ENCODE peak calls at places on chromosomes 16 and 17, in eight cellular contexts. D is GM23248; S is activated naive CD8-positive, alpha-beta T cell treated with anti-CD3 and anti-CD28 coated beads, Interleukin-2, amount 50 U/mL, for 24 hours; B is NCI-H345; P is C1 segment of cervical spinal cord; O is HT1080; T is HFFc6; Y is sciatic nerve. R is an unnamed sample.

GRCh38 chr16:81843243-81843582 is 64.1 kb downstream of the PLCG2 start:
- DNase-seq in D (peak; percentile 14), S (no peak), B (no peak), P (no peak), O (no peak), T (no peak), Y (no peak), R (no peak)

GRCh38 chr17:17921192-17922082 is 50.8 kb downstream of the TOM1L2 start:
- DNase-seq in D (peak; percentile 94), S (no peak), B (no peak), P (peak; percentile 56), O (peak; percentile 95), T (peak; percentile 89), Y (peak; percentile 64), R (no peak)

GRCh38 chr17:8912060-8912981 is 44.8 kb upstream of the PIK3R6 start:
- DNase-seq in D (no peak), S (no peak), B (no peak), P (no peak), O (no peak), T (no peak), Y (no peak), R (no peak)

GRCh38 chr17:37067555-37068111 is 118.9 kb downstream of the AATF start:
- DNase-seq in D (peak; percentile 86), S (no peak), B (no peak), P (no peak), O (peak; percentile 64), T (peak; percentile 74), Y (no peak), R (peak; percentile 60)

GRCh38 chr17:44361292-44362055 is 2.2 kb downstream of the FAM171A2 start:
- DNase-seq in D (no peak), S (no peak), B (peak; percentile 18), P (no peak), O (no peak), T (no peak), Y (no peak), R (no peak)

GRCh38 chr16:1991135-1991551 is 1.4 kb downstream of the SYNGR3 start:
- DNase-seq in D (no peak), S (peak; percentile 69), B (no peak), P (no peak), O (no peak), T (no peak), Y (no peak), R (no peak)

GRCh38 chr16:57245472-57246113 is 534 bp downstream of the ARL2BP start:
- DNase-seq in D (peak; percentile 55), S (peak; percentile 32), B (peak; percentile 19), P (no peak), O (no peak), T (no peak), Y (peak; percentile 74), R (no peak)

GRCh38 chr17:73325527-73325842 is 13.7 kb upstream of the CDC42EP4 start:
- DNase-seq in D (peak; percentile 90), S (no peak), B (no peak), P (no peak), O (no peak), T (peak; percentile 66), Y (no peak), R (peak; percentile 82)

GRCh38 chr17:9233271-9233599 is 211.9 kb downstream of the NTN1 start:
- DNase-seq in D (no peak), S (no peak), B (no peak), P (no peak), O (no peak), T (no peak), Y (no peak), R (no peak)